ENCODE peak calls at places on chromosomes 5 and 9, in four cellular contexts. Q is heart right ventricle, R is IMR-90, C is sigmoid colon. D is an unnamed sample.

GRCh38 chr5:863244-863805 is 12.5 kb upstream of the ZDHHC11 start:
- DNase-seq in C (no peak), R (no peak), Q (peak; percentile 8), D (no peak)

GRCh38 chr9:85743290-85744128 is 1.8 kb upstream of the AGTPBP1 start:
- DNase-seq in C (peak; percentile 67), R (peak; percentile 86), Q (no peak), D (no peak)

GRCh38 chr5:82313016-82313415 is 34.9 kb upstream of the RPS23 start:
- DNase-seq in Q (no peak), C (no peak), R (no peak), D (no peak)

GRCh38 chr9:131276891-131277672 is 772 bp upstream of the FAM78A start:
- DNase-seq in R (no peak), Q (peak; percentile 61), C (no peak), D (no peak)

GRCh38 chr5:98927242-98927987 is 1.4 kb downstream of the CHD1 start:
- DNase-seq in C (peak; percentile 83), R (peak; percentile 77), Q (no peak), D (no peak)

GRCh38 chr5:82160948-82161347 is 117.2 kb downstream of the RPS23 start:
- DNase-seq in R (no peak), Q (no peak), C (no peak), D (no peak)

GRCh38 chr5:127561254-127561653 is 43.8 kb downstream of the PRRC1 start:
- DNase-seq in C (no peak), Q (no peak), R (peak; percentile 77), D (no peak)

GRCh38 chr9:121748727-121749546 is 97.5 kb downstream of the DAB2IP start:
- DNase-seq in Q (peak; percentile 80), R (no peak), C (peak; percentile 85), D (no peak)

GRCh38 chr9:92097997-92098482 is 17.2 kb downstream of the SPTLC1 start:
- DNase-seq in Q (peak; percentile 77), C (peak; percentile 94), R (peak; percentile 30), D (no peak)

GRCh38 chr5:133844836-133845235 is 123.6 kb downstream of the C5orf15 start:
- DNase-seq in C (no peak), R (no peak), Q (no peak), D (no peak)

GRCh38 chr9:123033864-123034598 is 564 bp downstream of the GPR21 start:
- DNase-seq in Q (no peak), R (peak; percentile 12), C (no peak), D (no peak)

GRCh38 chr5:126268697-126269315 is 154.4 kb upstream of the GRAMD2B start:
- DNase-seq in R (no peak), Q (no peak), C (no peak), D (no peak)

GRCh38 chr5:61182449-61182848 is 20.2 kb upstream of the SMIM15 start:
- DNase-seq in Q (no peak), C (no peak), R (peak; percentile 4), D (no peak)

GRCh38 chr5:33827885-33828284 is 63.9 kb downstream of the ADAMTS12 start:
- DNase-seq in R (no peak), Q (no peak), C (no peak), D (no peak)

GRCh38 chr9:94929373-94929764 is 202.9 kb downstream of the AOPEP start:
- DNase-seq in C (no peak), R (no peak), Q (peak; percentile 68), D (no peak)

GRCh38 chr9:126435105-126435504 is 108.5 kb downstream of the MVB12B start:
- DNase-seq in R (no peak), Q (no peak), C (no peak), D (no peak)

GRCh38 chr5:170111088-170111796 is 5.5 kb downstream of the FOXI1 start:
- DNase-seq in Q (no peak), C (peak; percentile 26), R (no peak), D (peak; percentile 77)

GRCh38 chr5:9557696-9558095 is 11.8 kb upstream of the SEMA5A start:
- DNase-seq in R (peak; percentile 82), Q (no peak), C (no peak), D (no peak)

GRCh38 chr9:107733530-107733907 is 243.9 kb upstream of the KLF4 start:
- DNase-seq in Q (peak; percentile 54), C (peak; percentile 90), R (no peak), D (no peak)

GRCh38 chr9:107732781-107733529 is 243.4 kb upstream of the KLF4 start:
- DNase-seq in C (peak; percentile 82), R (peak; percentile 73), Q (no peak), D (no peak)

GRCh38 chr9:107735821-107736220 is 246.3 kb upstream of the KLF4 start:
- DNase-seq in R (no peak), C (no peak), Q (no peak), D (no peak)

GRCh38 chr9:107737610-107737986 is 248.0 kb upstream of the KLF4 start:
- DNase-seq in Q (no peak), C (no peak), R (no peak), D (no peak)

DNA sequence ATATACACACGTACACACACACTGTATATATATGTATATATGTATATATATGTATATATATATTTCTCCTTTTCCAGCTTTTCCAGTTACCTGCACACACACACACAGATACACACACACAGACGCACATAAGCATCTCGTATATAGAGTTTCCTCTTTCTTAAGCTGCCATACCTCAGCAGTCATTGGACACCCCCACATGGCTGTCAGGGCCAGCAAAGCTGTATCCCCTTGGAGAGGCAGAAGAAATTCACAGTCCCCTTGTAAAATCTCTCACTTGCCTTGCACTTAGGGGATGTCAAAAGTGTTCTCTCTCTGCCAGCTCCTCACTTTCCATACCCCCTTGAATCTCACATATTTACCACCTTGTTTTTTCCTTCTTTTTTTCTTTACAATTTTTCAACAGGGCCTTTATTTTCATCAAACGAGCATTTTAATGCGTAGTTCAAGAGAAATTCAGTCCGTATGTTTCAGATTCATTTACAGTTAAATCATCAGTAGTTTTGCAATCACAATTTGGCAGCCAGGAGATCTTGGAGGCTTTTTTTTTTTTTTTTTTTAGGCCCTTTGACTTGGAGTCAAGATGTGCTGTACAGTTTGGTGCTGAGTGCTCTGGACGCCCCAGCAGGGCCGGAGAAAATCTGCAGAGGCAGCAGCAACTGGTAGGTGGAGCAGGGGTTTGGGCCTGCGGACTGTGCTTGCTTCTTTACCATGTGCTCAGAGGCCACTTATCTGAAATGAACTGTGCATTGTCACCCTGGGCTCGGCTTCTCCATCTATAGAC is 244.9 kb upstream of the KLF4 start:
- DNase-seq in R (peak; percentile 96), Q (peak; percentile 21), C (peak; percentile 72), D (no peak)
- TF ChIP-seq CTCF in R (no peak), Q (no peak), C (no peak), D (no peak)

DNA sequence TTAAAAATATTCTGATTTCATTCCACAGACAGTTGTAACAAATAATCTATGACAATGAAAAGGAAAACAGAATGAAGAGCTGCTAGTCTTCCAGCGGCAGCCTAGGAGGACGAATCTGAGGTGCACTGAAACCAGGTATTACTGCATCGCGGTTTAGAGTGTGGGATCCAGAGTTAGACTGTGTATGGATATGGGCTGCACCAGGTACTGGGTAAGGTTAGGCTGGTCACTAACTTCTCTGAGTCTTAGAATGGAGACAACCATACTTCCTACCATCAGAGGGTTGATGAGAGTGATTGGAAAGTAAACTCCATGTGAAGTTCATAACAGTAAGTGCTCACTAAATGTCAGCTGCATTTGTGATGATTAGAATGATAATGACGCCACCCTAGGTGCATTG is 158.7 kb downstream of the MYO10 start:
- DNase-seq in C (no peak), Q (no peak), R (no peak), D (no peak)
- H3K27ac ChIP-seq in C (no peak overlapping the region), Q (no peak overlapping the region), R (no peak overlapping the region), D (no peak overlapping the region)

DNA sequence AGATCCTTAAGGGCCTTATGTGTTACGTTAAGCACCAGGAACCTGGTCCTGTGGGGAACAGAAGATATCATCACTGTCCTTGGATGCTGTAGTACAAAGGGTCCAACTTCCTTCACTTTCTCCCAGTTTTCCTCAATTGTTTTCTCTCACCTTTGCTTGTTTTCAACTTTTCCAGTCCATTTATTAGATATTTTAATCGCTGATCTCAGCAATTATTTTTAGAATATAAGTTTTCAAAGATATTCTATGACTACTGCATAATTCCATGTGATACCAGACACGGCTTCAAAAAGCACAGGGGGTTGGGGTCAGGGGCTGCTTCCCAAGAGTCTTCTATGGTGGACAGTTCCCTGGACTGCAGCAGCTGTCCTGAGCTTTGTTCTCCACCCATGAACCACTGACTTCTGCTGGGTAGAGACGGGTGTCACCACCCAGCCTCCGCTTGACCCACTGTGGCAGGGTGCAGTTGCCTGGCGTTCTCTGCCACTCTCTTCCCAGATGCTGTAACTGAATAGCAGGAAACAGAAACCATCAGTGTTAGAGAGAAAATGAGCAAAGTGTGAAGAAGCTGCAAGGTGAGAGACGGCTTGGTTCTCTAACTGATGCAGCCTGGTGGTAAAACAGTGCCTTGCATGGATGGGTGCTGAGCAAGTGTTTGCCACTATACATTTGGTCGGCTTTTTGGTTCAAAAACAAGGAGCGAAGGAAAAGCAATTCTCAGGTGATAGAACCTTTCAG is 383.0 kb downstream of the RAB3C start:
- DNase-seq in Q (no peak), R (no peak), C (no peak), D (no peak)
- TF ChIP-seq CTCF in Q (no peak), R (no peak), C (no peak), D (no peak)

GRCh38 chr5:176387384-176387925 is 943 bp downstream of the NOP16 start:
- DNase-seq in C (no peak), R (no peak), Q (no peak), D (no peak)
- H3K27ac ChIP-seq in C (peak overlapping the region; percentile 94), R (peak overlapping the region; percentile 21), Q (peak overlapping the region; percentile 99), D (no peak overlapping the region)

DNA sequence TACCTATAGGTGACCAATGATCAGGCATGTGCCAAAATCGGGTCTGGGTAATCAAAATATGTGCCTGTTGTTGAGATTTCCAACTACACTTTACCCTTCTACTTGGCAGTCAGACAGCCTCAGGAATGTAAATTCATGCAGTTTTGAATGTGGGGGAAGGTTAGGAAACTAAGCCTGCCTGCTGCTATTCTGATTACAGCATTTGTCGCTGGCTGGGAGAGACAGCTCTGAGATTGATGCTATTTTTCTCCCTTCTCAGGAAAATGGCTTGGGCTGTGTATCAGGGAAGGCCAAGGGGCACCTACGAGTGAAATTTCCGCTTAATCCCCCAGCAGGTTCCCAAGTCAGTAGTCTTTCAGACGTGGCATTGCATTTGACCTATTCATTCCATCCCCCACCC is 3.6 kb upstream of the RGS7BP start:
- DNase-seq in C (no peak), Q (no peak), R (no peak), D (no peak)
- TF ChIP-seq CTCF in C (no peak), Q (no peak), R (no peak), D (no peak)

GRCh38 chr9:89606567-89607311 is 1.9 kb downstream of the GADD45G start:
- DNase-seq in Q (peak; percentile 34), C (no peak), R (peak; percentile 28), D (no peak)
- H3K27ac ChIP-seq in Q (peak overlapping the region; percentile 84), C (peak overlapping the region; percentile 93), R (no peak overlapping the region), D (peak overlapping the region; percentile 93)

DNA sequence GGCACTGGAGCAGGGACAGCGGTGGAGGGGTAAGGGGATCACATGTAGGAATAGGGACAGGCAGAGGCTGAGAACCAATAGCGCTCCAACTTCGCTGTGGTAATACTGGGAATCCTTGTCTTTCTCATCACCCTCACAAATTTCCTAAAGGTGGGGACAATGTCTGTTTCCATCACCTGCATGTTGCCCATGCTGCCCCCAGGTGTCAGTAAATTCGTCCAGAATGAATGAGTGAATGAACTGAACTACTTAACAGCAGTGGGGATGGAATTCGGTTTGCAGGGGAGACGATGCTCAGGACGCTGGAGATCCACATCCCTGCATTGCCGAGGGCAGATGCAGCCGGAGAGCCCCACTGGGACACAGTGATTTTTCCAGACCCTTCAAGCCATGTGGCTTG is 129.9 kb downstream of the PDZD2 start:
- DNase-seq in Q (no peak), C (no peak), R (no peak), D (no peak)
- TF ChIP-seq CTCF in Q (no peak), C (no peak), R (no peak), D (no peak)